ENCODE peak calls at places on chromosomes 16 and 17, in five cellular contexts. K, J, G, D and O are unnamed samples.

GRCh38 chr17:10713336-10713735 is 15.9 kb downstream of the ADPRM start:
- DNase-seq in K (no peak), J (no peak), G (no peak), D (no peak), O (no peak)

GRCh38 chr17:48630925-48631692 is 5.0 kb upstream of the HOXB9 start:
- DNase-seq in K (no peak), J (no peak), G (no peak), D (no peak), O (peak; percentile 48)

GRCh38 chr17:38914741-38915638 is 10.4 kb upstream of the LASP1NB start:
- DNase-seq in K (no peak), J (no peak), G (no peak), D (no peak), O (peak; percentile 58)

GRCh38 chr16:83933885-83934683 is 19.0 kb upstream of the OSGIN1 start:
- DNase-seq in K (no peak), J (no peak), G (no peak), D (no peak), O (no peak)

GRCh38 chr16:89442588-89442987 is 47.8 kb downstream of the ANKRD11 start:
- DNase-seq in K (no peak), J (no peak), G (peak; percentile 54), D (no peak), O (no peak)

GRCh38 chr17:81939881-81940385 is 2.8 kb upstream of the PYCR1 start:
- DNase-seq in K (peak; percentile 78), J (no peak), G (peak; percentile 50), D (no peak), O (peak; percentile 71)

GRCh38 chr17:68302666-68303065 is 11.4 kb downstream of the ARSG start:
- DNase-seq in K (no peak), J (no peak), G (no peak), D (no peak), O (no peak)

GRCh38 chr17:8846768-8847211 is 20.7 kb downstream of the PIK3R6 start:
- DNase-seq in K (no peak), J (no peak), G (no peak), D (no peak), O (peak; percentile 4)

GRCh38 chr17:79457889-79458288 is 153.0 kb downstream of the RBFOX3 start:
- DNase-seq in K (no peak), J (no peak), G (no peak), D (no peak), O (no peak)

DNA sequence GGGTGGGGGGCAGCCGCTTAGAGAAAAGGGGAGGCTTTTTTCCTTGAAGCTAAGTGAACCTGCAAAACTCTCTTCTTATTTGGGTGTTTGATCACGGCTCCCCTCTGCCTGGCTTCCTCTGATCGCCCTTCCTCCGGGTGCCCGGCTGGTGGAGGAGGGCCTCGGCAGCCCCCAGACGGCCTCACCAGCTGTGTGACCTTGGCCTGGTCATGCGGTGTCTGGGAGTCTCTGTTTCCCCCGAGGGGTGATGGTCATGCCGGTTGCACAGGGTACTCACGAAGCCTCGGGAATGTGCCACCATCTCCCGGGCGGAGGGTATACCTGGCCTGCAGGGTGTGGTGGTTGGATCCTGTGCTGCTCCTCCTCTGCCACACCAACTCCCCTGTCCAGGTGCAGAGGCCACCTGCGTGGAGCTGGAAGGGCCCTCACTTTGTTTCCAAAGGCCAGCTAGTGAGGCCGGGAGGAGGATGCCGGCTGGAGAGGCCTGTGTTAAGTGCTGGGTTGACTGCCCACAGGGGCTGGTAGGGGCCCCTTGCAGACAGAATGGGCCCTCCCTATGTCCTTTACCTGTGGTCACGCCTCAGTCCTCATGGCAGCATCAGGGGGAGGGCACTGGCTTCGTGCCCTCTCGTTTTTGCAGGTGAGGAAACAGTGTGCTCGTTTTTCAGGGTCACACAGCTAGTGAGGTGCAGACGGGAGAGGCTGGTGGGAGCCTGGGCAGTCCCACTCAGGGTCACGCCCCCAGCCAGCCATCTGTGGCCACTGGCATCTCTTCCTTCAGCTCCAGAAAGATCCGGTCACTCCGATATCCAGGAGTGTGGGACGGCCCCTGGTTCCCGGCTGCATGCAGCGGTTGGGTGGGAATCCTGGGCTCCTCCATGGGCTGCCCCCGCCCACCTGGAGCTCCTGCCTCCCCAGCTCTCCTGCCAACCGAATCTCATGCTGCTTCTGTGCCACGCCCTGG is 148.5 kb upstream of the GSE1 start:
- DNase-seq in K (no peak), J (no peak), G (no peak), D (no peak), O (no peak)
- H3K4me1 ChIP-seq in K (peaks cover 67% of the 10 kb centered on the region), J (peaks cover 23% of the 10 kb centered on the region), G (peaks cover 48% of the 10 kb centered on the region), D (peaks cover 12% of the 10 kb centered on the region), O (no peaks in the 10 kb centered on the region)

GRCh38 chr17:65368341-65368740 is 193.1 kb downstream of the AXIN2 start:
- DNase-seq in K (no peak), J (no peak), G (no peak), D (no peak), O (no peak)

GRCh38 chr17:65364408-65364807 is 197.0 kb downstream of the AXIN2 start:
- DNase-seq in K (no peak), J (no peak), G (no peak), D (no peak), O (no peak)

GRCh38 chr17:65362826-65363225 is 198.6 kb downstream of the AXIN2 start:
- DNase-seq in K (no peak), J (no peak), G (no peak), D (no peak), O (no peak)

GRCh38 chr17:65366102-65366844 is 195.2 kb downstream of the AXIN2 start:
- DNase-seq in K (no peak), J (no peak), G (no peak), D (no peak), O (no peak)

GRCh38 chr17:65365209-65365608 is 196.2 kb downstream of the AXIN2 start:
- DNase-seq in K (no peak), J (no peak), G (no peak), D (no peak), O (no peak)
- H3K4me3 ChIP-seq in K (no peak overlapping the region), J (no peak overlapping the region), G (no peak overlapping the region), D (no peak overlapping the region), O (no peak overlapping the region)

GRCh38 chr16:70749006-70749678 is 51.8 kb downstream of the VAC14 start:
- DNase-seq in K (no peak), J (no peak), G (no peak), D (no peak), O (no peak)
- H3K4me1 ChIP-seq in K (peaks cover 78% of the 10 kb centered on the region), J (peaks cover 59% of the 10 kb centered on the region), G (peaks cover 79% of the 10 kb centered on the region), D (peaks cover 11% of the 10 kb centered on the region), O (peaks cover 62% of the 10 kb centered on the region)

GRCh38 chr17:74749262-74750038 is 1.0 kb downstream of the NHERF1 start:
- DNase-seq in K (no peak), J (no peak), G (no peak), D (peak; percentile 40), O (no peak)

GRCh38 chr17:74750327-74751069 is 2.1 kb downstream of the NHERF1 start:
- DNase-seq in K (no peak), J (no peak), G (no peak), D (no peak), O (no peak)

GRCh38 chr17:74750039-74750326 is 1.6 kb downstream of the NHERF1 start:
- DNase-seq in K (no peak), J (no peak), G (no peak), D (no peak), O (no peak)

GRCh38 chr17:74752415-74752814 is 4.0 kb downstream of the NHERF1 start:
- DNase-seq in K (no peak), J (no peak), G (no peak), D (no peak), O (no peak)

GRCh38 chr17:74751210-74751529 is 2.7 kb downstream of the NHERF1 start:
- DNase-seq in K (no peak), J (no peak), G (no peak), D (no peak), O (no peak)
- H3K4me3 ChIP-seq in K (peak overlapping the region; percentile 87), J (no peak overlapping the region), G (no peak overlapping the region), D (peak overlapping the region; percentile 31), O (no peak overlapping the region)

DNA sequence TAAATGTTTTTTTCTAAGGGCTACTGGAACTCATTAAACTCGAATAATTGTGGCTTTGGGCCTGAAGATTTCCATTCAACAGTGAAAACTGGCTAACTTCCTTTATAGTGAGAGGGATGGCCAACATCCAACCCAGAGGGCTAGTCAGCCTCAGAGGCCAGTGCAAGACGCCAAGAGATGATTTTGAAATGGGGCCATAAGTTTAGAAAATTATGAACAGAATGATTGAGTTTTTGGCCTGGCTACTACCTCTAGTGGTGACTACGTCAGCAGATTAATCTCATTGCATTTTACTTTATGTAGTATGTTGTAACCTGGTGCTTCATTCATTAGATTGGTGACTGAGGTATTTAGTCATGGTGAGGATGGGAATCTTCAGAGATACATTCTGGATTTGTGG is 28.4 kb downstream of the HAPSTR1 start:
- DNase-seq in K (no peak), J (no peak), G (no peak), D (no peak), O (peak; percentile 75)
- H3K4me1 ChIP-seq in K (peaks cover 94% of the 10 kb centered on the region), J (peaks cover 19% of the 10 kb centered on the region), G (peaks cover 69% of the 10 kb centered on the region), D (peaks cover 28% of the 10 kb centered on the region), O (peaks cover 22% of the 10 kb centered on the region)

GRCh38 chr17:31595076-31595475 is 203.6 kb downstream of the RAB11FIP4 start:
- DNase-seq in K (no peak), J (no peak), G (no peak), D (no peak), O (no peak)

GRCh38 chr17:31591924-31592323 is 200.4 kb downstream of the RAB11FIP4 start:
- DNase-seq in K (no peak), J (no peak), G (no peak), D (no peak), O (no peak)

GRCh38 chr17:31594416-31594815 is 202.9 kb downstream of the RAB11FIP4 start:
- DNase-seq in K (no peak), J (no peak), G (no peak), D (no peak), O (no peak)

GRCh38 chr17:31595666-31596381 is 204.3 kb downstream of the RAB11FIP4 start:
- DNase-seq in K (no peak), J (no peak), G (no peak), D (no peak), O (no peak)

DNA sequence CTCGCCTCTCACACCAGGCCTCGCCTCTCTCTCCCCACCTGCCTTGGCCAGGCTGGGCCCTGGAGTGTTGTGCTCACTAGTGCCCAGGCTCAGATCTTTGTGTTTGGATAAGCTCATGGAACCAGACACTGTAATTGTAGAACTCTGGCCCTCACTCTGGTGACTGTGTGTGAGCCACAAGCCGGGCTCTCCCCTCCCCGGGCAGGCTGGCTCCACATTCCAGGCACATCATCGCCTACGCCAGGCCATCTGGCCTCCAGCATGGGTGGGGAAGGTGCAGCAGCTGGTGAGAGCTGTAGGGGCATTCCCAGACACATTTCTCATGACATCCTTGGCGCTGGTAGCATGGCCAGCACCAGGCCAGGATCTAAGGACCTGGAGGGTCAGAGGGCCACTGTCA is 202.3 kb downstream of the RAB11FIP4 start:
- DNase-seq in K (peak; percentile 29), J (peak; percentile 61), G (peak; percentile 78), D (no peak), O (no peak)
- H3K4me3 ChIP-seq in K (no peak overlapping the region), J (no peak overlapping the region), G (no peak overlapping the region), D (no peak overlapping the region), O (no peak overlapping the region)